ENCODE peak calls at places on chromosomes 5 and 9, in six cellular contexts. G is Karpas-422, Z is fibroblast of lung, C is IMR-90, N is neural progenitor cell, U is A549. J is an unnamed sample.

GRCh38 chr9:97041898-97042297 is 3.0 kb upstream of the CTSV start:
- DNase-seq in U (no peak), G (no peak), N (no peak), Z (no peak), C (no peak), J (peak; percentile 82)

GRCh38 chr5:31412324-31412723 is 119.6 kb downstream of the DROSHA start:
- DNase-seq in C (no peak), G (no peak), Z (no peak), N (no peak), U (no peak), J (no peak)

GRCh38 chr5:116905885-116906284 is 331.3 kb upstream of the SEMA6A start:
- DNase-seq in C (no peak), G (no peak), U (no peak), Z (no peak), N (no peak), J (no peak)

GRCh38 chr5:64330728-64331231 is 165.1 kb downstream of the RNF180 start:
- DNase-seq in N (no peak), Z (no peak), C (no peak), G (no peak), U (no peak), J (no peak)

GRCh38 chr9:112905084-112905483 is 14.4 kb upstream of the SLC46A2 start:
- DNase-seq in Z (no peak), G (no peak), C (no peak), U (no peak), N (no peak), J (no peak)

GRCh38 chr5:55618318-55618717 is 83.6 kb upstream of the PLPP1 start:
- DNase-seq in Z (no peak), U (no peak), N (no peak), G (no peak), C (no peak), J (no peak)

GRCh38 chr9:684055-684949 is 157.2 kb upstream of the DMRT1 start:
- DNase-seq in C (peak; percentile 81), G (no peak), U (no peak), Z (peak; percentile 58), N (peak; percentile 83), J (no peak)

GRCh38 chr5:64749385-64749784 is 19.1 kb downstream of the SREK1IP1 start:
- DNase-seq in Z (no peak), U (no peak), N (no peak), G (no peak), C (no peak), J (no peak)

GRCh38 chr5:134554319-134555222 is 29.1 kb downstream of the JADE2 start:
- DNase-seq in Z (peak; percentile 72), G (peak; percentile 67), C (peak; percentile 82), U (peak; percentile 85), N (no peak), J (peak; percentile 35)

DNA sequence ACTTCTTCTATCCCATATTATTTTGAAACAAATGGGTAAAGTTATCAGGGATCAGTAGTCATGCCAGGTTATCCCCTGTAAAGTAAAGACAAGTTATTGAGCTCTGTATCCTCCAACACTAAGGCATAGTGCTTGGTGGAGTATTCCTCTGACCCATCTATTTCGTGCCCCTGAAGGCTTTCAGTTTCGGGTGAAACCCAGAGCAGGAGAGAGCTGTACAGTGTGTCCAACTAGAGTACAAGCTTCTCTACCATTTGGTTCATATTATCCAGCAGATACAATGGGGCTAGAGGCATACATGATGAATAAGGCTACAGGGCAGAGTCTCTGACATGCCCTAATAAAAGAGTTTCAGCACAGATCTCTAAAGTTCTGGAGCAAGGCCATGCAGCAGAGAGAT is 3.2 kb upstream of the SLC22A4 start:
- DNase-seq in G (no peak), N (no peak), C (no peak), Z (no peak), U (no peak), J (no peak)
- H3K4me2 ChIP-seq in G (no peak overlapping the region), N (no peak overlapping the region), C (no peak overlapping the region), Z (no peak overlapping the region), U (no peak overlapping the region), J (no peak overlapping the region)

DNA sequence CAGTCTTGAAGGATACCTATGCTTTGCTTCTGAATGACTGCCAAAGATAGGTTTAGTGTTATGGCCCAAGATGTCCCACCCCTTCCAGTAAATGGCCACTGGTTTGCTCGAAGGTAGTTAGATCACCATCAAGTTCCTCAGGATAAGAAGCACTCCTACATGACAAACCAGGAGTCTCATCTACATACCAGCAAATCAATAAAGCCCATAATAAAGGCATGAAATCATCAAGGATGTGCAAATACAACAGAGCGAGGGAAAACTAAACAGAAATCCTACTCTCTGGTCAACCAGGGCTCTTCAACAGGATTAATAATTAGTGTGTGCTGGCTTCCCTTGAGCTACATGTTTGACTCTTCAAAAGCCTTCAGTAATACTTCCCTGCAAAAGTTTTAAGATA is 141.0 kb downstream of the LHFPL2 start:
- DNase-seq in N (no peak), U (no peak), Z (no peak), C (no peak), G (no peak), J (no peak)
- H3K4me2 ChIP-seq in N (no peak overlapping the region), U (no peak overlapping the region), Z (peak overlapping the region; percentile 72), C (peak overlapping the region; percentile 8), G (no peak overlapping the region), J (peak overlapping the region; percentile 75)

DNA sequence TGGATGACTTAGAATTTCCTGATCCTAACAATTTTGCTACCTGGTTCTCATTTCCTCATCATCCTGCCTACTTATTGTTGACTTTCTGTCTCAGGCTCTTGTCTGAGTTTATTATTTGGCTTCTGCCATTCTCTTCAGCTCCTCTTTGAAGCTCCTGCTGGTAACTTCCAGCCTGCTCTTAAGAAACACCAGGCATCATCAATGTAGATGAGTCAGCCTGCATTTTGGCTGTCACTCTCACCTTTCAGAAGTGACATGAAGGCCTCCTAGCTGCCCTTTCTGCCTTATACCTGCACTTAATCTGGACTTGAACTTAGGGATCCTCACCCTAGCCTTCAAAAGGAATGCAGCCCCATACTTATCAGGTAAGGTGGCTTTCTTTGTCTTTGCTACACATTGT is 551.8 kb upstream of the ZNF608 start:
- DNase-seq in U (no peak), C (peak; percentile 26), Z (no peak), G (no peak), N (no peak), J (peak; percentile 52)
- H3K4me2 ChIP-seq in U (no peak overlapping the region), C (no peak overlapping the region), Z (no peak overlapping the region), G (no peak overlapping the region), N (no peak overlapping the region), J (no peak overlapping the region)

DNA sequence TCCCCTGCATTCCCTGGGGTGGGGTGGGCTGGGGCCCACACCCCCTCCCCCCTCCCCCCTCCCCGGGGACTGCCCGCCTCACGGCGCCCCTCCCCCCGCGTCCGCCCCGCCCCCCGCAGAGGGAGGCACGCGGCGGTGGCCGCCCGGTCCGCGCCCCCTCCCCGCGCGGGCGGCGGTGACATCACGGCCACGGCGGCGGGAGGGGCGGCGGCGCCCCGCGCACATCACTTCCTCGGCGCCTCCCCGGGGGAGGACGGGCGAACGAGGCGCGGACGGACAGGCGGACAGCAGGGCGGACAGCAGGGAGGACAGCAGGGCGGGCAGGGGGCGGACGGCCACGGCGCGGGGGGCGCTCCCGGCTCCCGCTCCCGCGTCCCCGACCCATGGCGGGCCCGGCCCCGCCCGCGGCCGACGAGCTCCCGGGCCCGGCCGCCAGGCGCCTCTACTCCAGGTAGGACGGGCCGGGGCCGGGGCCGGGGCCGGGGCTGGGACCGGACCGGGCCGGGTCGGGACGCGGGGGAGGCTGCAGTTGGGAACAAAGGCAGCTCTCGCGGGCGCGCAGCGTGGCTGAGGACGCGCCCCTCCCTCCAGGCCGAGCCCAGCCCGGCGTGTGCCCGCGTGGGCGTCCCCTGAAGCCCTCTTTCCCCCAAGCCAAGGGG is at the start of gene GPSM1:
- DNase-seq in N (peak; percentile 66), Z (peak; percentile 74), C (peak; percentile 58), G (no peak), U (peak; percentile 52), J (peak; percentile 33)
- H3K4me2 ChIP-seq in N (peak within 1 kb of the TSS; percentile 91), Z (peak within 1 kb of the TSS; percentile 93), C (peak within 1 kb of the TSS; percentile 97), G (peak within 1 kb of the TSS; percentile 54), U (peak within 1 kb of the TSS; percentile 82), J (peak within 1 kb of the TSS; percentile 71)

DNA sequence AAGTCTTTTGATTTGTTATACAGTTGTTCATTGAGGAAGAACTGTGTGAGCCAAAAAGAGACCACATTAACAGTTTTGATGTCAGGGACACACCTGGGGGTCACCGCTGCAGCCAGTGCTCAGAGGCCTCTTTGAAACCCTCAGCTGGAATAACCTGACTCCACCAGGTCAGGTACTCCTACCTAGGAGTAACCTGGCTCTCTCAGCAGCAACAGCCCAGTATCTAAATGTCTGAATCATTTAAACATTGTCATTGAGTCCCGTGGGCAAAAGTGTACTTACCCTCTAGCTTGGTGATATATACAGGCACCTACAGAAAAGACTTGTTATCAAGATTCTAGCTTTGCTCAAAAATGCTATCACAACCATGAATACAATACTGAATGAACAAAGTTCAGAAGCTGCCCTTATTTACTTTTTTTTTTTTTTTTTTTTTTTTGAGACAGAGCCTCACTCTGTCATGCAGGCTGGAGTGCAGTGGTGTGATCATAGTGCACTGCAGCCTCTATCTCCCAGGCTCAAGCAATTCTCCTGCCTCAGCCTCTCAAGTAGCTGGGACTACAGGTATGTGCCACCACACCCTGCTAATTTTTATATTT is 268.2 kb downstream of the ZNF608 start:
- DNase-seq in U (no peak), Z (no peak), C (no peak), N (no peak), G (no peak), J (no peak)
- H3K4me2 ChIP-seq in U (no peak overlapping the region), Z (no peak overlapping the region), C (no peak overlapping the region), N (no peak overlapping the region), G (no peak overlapping the region), J (no peak overlapping the region)

GRCh38 chr5:173829826-173830225 is 58.3 kb upstream of the CPEB4 start:
- DNase-seq in C (peak; percentile 40), N (no peak), G (no peak), Z (no peak), U (no peak), J (peak; percentile 64)

GRCh38 chr5:173826921-173827350 is 61.2 kb upstream of the CPEB4 start:
- DNase-seq in G (no peak), Z (no peak), N (no peak), C (no peak), U (no peak), J (no peak)

GRCh38 chr5:173830421-173830820 is 57.7 kb upstream of the CPEB4 start:
- DNase-seq in G (no peak), C (no peak), N (no peak), U (no peak), Z (no peak), J (no peak)

GRCh38 chr5:173831196-173831914 is 56.8 kb upstream of the CPEB4 start:
- DNase-seq in G (no peak), U (no peak), N (peak; percentile 43), Z (no peak), C (no peak), J (no peak)

DNA sequence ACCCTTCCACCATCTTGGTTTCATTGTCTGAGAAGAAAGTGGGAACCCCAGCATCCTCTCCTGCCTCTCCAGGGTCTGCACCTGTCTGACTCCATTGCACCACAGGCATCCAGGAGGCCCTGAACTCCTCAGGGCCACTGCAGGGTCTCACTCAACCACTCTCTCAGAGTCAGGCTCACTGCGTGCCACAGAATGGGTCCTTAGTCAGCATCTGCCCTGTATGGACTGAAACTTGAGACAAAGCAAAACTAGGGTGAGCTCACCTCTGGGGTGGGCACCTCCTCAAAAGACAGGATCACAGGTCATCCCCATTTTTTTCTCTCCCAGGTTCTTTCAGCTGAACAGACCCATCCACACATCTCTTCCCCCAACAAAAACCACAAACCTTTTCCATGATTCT is 59.2 kb upstream of the CPEB4 start:
- DNase-seq in C (no peak), G (no peak), Z (no peak), U (no peak), N (no peak), J (no peak)
- H3K4me2 ChIP-seq in C (no peak overlapping the region), G (no peak overlapping the region), Z (no peak overlapping the region), U (no peak overlapping the region), N (no peak overlapping the region), J (no peak overlapping the region)